ENCODE peak calls at places on chromosomes 16 and 17, in seven cellular contexts. T is M059J; V is nucleus accumbens; C is substantia nigra; E is NCI-H2081; F is activated naive CD4-positive, alpha-beta T cell treated with anti-CD3 and anti-CD28 coated beads for 36 hours; Z is EL. B is an unnamed sample.

GRCh38 chr17:56699186-56699895 is 105.8 kb downstream of the NOG start:
- DNase-seq in C (no peak), Z (peak), E (no peak), T (peak), F (no peak), V (no peak), B (peak)

GRCh38 chr17:2977157-2977556 is 86.2 kb downstream of the OR1D5 start:
- DNase-seq in V (no peak), F (no peak), E (no peak), T (no peak), Z (no peak), C (no peak), B (no peak)

GRCh38 chr17:57077000-57077399 is 8.0 kb upstream of the AKAP1 start:
- DNase-seq in T (no peak), V (no peak), F (no peak), E (no peak), C (no peak), Z (no peak), B (no peak)

GRCh38 chr17:69390735-69391501 is 23.6 kb upstream of the MAP2K6 start:
- DNase-seq in T (no peak), C (no peak), E (no peak), F (no peak), V (no peak), Z (no peak), B (no peak)

GRCh38 chr16:1196494-1196893 is 28.6 kb downstream of the TPSG1 start:
- DNase-seq in V (no peak), E (no peak), F (no peak), C (no peak), T (no peak), Z (no peak), B (no peak)

GRCh38 chr16:88487920-88488842 is 35.1 kb downstream of the ZFPM1 start:
- DNase-seq in T (no peak), E (no peak), C (no peak), Z (no peak), V (no peak), F (no peak), B (no peak)

GRCh38 chr16:30473231-30474061 is 904 bp downstream of the ITGAL start:
- DNase-seq in Z (no peak), E (no peak), V (no peak), T (no peak), C (no peak), F (peak), B (no peak)

GRCh38 chr16:51569204-51569911 is 418.3 kb upstream of the SALL1 start:
- DNase-seq in V (no peak), T (peak), E (no peak), C (no peak), Z (peak), F (no peak), B (peak)

GRCh38 chr16:68082596-68083238 is 2.5 kb upstream of the NFATC3 start:
- DNase-seq in Z (no peak), T (no peak), E (no peak), V (no peak), C (no peak), F (no peak), B (no peak)

GRCh38 chr17:67606471-67606870 is 111.3 kb upstream of the NOL11 start:
- DNase-seq in V (no peak), C (no peak), F (no peak), E (peak), T (no peak), Z (no peak), B (no peak)

GRCh38 chr16:10760863-10761262 is 17.2 kb downstream of the NUBP1 start:
- DNase-seq in E (no peak), T (no peak), V (no peak), Z (no peak), C (no peak), F (no peak), B (no peak)

GRCh38 chr17:36629252-36629847 is 28.0 kb downstream of the MRM1 start:
- DNase-seq in T (peak), E (peak), V (peak), C (peak), Z (peak), F (peak), B (peak)

GRCh38 chr17:63446981-63447687 is 1.0 kb upstream of the CYB561 start:
- DNase-seq in T (no peak), E (peak), V (no peak), C (no peak), F (peak), Z (no peak), B (no peak)

GRCh38 chr17:80252871-80253270 is 7.8 kb upstream of the RNF213 start:
- DNase-seq in F (peak), V (no peak), E (peak), Z (no peak), T (no peak), C (no peak), B (no peak)

B was measured in astrocyte of the spinal cord.